ENCODE peak calls at places on chromosome 19, in eight cellular contexts. K is ovary; J is CD8-positive, alpha-beta memory T cell; Q is aorta; T is right cardiac atrium; C is prostate gland; U is A673; H is testis. E is an unnamed sample. For H3K9me3 and H3K4me1, the result is how much of the 10 kb centered on the place peaks cover.

GRCh38 chr19:861756-862528 is 2.5 kb downstream of the CFD start:
- DNase-seq in K (peak), J (peak), Q (peak), T (peak), C (no peak), U (peak), H (peak), E (peak)

GRCh38 chr19:45100797-45101196 is 7.8 kb downstream of the PPP1R37 start:
- DNase-seq in K (no peak), J (no peak), Q (no peak), T (no peak), C (no peak), U (no peak), H (no peak), E (no peak)

GRCh38 chr19:45906221-45906620 is 3.8 kb upstream of the MYPOP start:
- DNase-seq in K (no peak), J (no peak), Q (no peak), T (peak), C (no peak), U (no peak), H (no peak), E (no peak)

GRCh38 chr19:34134190-34135032 is 37.9 kb upstream of the LSM14A start:
- DNase-seq in K (peak), J (peak), Q (peak), T (peak), C (peak), U (peak), H (peak), E (peak)

GRCh38 chr19:21603431-21604153 is 98.2 kb downstream of the ZNF429 start:
- DNase-seq in K (no peak), J (no peak), Q (no peak), T (no peak), C (no peak), U (no peak), H (no peak), E (no peak)

GRCh38 chr19:47226426-47227346 is 4.3 kb downstream of the BBC3 start:
- DNase-seq in K (peak), J (peak), Q (peak), T (peak), C (no peak), U (no peak), H (peak), E (peak)

GRCh38 chr19:49542446-49542845 is 14.6 kb downstream of the RCN3 start:
- DNase-seq in K (no peak), J (no peak), Q (no peak), T (peak), C (no peak), U (no peak), H (no peak), E (no peak)

GRCh38 chr19:38210458-38210987 is 13.5 kb downstream of the DPF1 start:
- DNase-seq in K (peak), J (no peak), Q (peak), T (peak), C (no peak), U (peak), H (peak), E (peak)

GRCh38 chr19:48842744-48843162 is 6.5 kb upstream of the HSD17B14 start:
- DNase-seq in K (peak), J (peak), Q (no peak), T (no peak), C (peak), U (peak), H (peak), E (peak)

GRCh38 chr19:21022996-21023395 is 2.5 kb downstream of the ZNF430 start:
- DNase-seq in K (no peak), J (no peak), Q (no peak), T (no peak), C (no peak), U (peak), H (no peak), E (no peak)

GRCh38 chr19:12112701-12113100 is 27.4 kb downstream of the ZNF20 start:
- DNase-seq in K (no peak), J (no peak), Q (no peak), T (no peak), C (no peak), U (no peak), H (no peak), E (no peak)

GRCh38 chr19:907183-907853 is 5.7 kb downstream of the R3HDM4 start:
- DNase-seq in K (no peak), J (no peak), Q (no peak), T (no peak), C (no peak), U (no peak), H (no peak), E (no peak)

GRCh38 chr19:52397310-52398090 is at the start of gene ZNF528:
- DNase-seq in K (peak), J (peak), Q (peak), T (peak), C (peak), U (peak), H (peak), E (peak)

GRCh38 chr19:40584007-40584406 is 7.3 kb downstream of the SHKBP1 start:
- DNase-seq in K (no peak), J (no peak), Q (no peak), T (no peak), C (no peak), U (no peak), H (no peak), E (no peak)

GRCh38 chr19:52269338-52270261 is at the start of gene ZNF766:
- DNase-seq in K (peak), J (peak), Q (peak), T (peak), C (peak), U (peak), H (peak), E (peak)

GRCh38 chr19:13127051-13127450 is 9.0 kb downstream of the NACC1 start:
- DNase-seq in K (no peak), J (no peak), Q (no peak), T (no peak), C (no peak), U (no peak), H (no peak), E (no peak)

GRCh38 chr19:1580382-1580781 is 12.3 kb upstream of the MEX3D start:
- DNase-seq in K (no peak), J (no peak), Q (no peak), T (no peak), C (no peak), U (no peak), H (no peak), E (no peak)

GRCh38 chr19:46863818-46864629 is 3.2 kb downstream of the ARHGAP35 start:
- DNase-seq in K (no peak), J (no peak), Q (no peak), T (no peak), C (peak), U (peak), H (peak), E (peak)

GRCh38 chr19:44571830-44572661 is 41.3 kb upstream of the IGSF23 start:
- DNase-seq in K (no peak), J (no peak), Q (no peak), T (no peak), C (no peak), U (no peak), H (no peak), E (no peak)

GRCh38 chr19:29952646-29953045 is 10.6 kb downstream of the URI1 start:
- DNase-seq in K (no peak), J (no peak), Q (no peak), T (no peak), C (no peak), U (no peak), H (no peak), E (no peak)

GRCh38 chr19:29171525-29171924 is 41.4 kb downstream of the UQCRFS1 start:
- DNase-seq in K (no peak), J (no peak), Q (no peak), T (no peak), C (no peak), U (no peak), H (no peak), E (no peak)

GRCh38 chr19:39246951-39247669 is 1.5 kb downstream of the IFNL4 start:
- DNase-seq in K (no peak), J (no peak), Q (no peak), T (peak), C (no peak), U (peak), H (peak), E (no peak)

GRCh38 chr19:2982983-2983350 is 5.6 kb downstream of the TLE6 start:
- DNase-seq in K (peak), J (no peak), Q (peak), T (peak), C (peak), U (peak), H (peak), E (peak)

GRCh38 chr19:46482645-46483044 is 11.3 kb upstream of the PNMA8A start:
- DNase-seq in K (no peak), J (no peak), Q (no peak), T (no peak), C (no peak), U (no peak), H (no peak), E (no peak)

GRCh38 chr19:55398200-55398947 is 9.2 kb downstream of the UBE2S start:
- DNase-seq in K (no peak), J (no peak), Q (no peak), T (peak), C (no peak), U (no peak), H (no peak), E (no peak)

GRCh38 chr19:17073869-17074627 is 1.2 kb downstream of the HAUS8 start:
- DNase-seq in K (no peak), J (peak), Q (no peak), T (peak), C (no peak), U (no peak), H (no peak), E (peak)

GRCh38 chr19:46622118-46622446 is 2.8 kb downstream of the PTGIR start:
- DNase-seq in K (no peak), J (no peak), Q (peak), T (no peak), C (no peak), U (no peak), H (no peak), E (no peak)

GRCh38 chr19:38389101-38389925 is 816 bp downstream of the SPRED3 start:
- DNase-seq in K (peak), J (no peak), Q (peak), T (peak), C (no peak), U (peak), H (peak), E (peak)

GRCh38 chr19:38650911-38651584 is 3.6 kb downstream of the ACTN4 start:
- DNase-seq in K (no peak), J (no peak), Q (no peak), T (peak), C (no peak), U (no peak), H (no peak), E (no peak)

GRCh38 chr19:38183227-38183914 is 40.7 kb downstream of the DPF1 start:
- DNase-seq in K (peak), J (no peak), Q (no peak), T (peak), C (no peak), U (peak), H (peak), E (no peak)

GRCh38 chr19:53463263-53463662 is 4.3 kb upstream of the ZNF813 start:
- DNase-seq in K (peak), J (no peak), Q (peak), T (peak), C (no peak), U (peak), H (peak), E (peak)

GRCh38 chr19:54189020-54189667 is at the start of gene MBOAT7:
- DNase-seq in K (no peak), J (no peak), Q (no peak), T (no peak), C (no peak), U (no peak), H (no peak), E (no peak)

GRCh38 chr19:16369664-16370576 is 45.3 kb downstream of the KLF2 start:
- DNase-seq in K (no peak), J (peak), Q (peak), T (no peak), C (no peak), U (no peak), H (no peak), E (no peak)

GRCh38 chr19:5107432-5108122 is 138.7 kb downstream of the KDM4B start:
- DNase-seq in K (no peak), J (no peak), Q (no peak), T (peak), C (no peak), U (no peak), H (no peak), E (no peak)

GRCh38 chr19:2455481-2456300 is 1.1 kb downstream of the LMNB2 start:
- DNase-seq in K (peak), J (peak), Q (peak), T (peak), C (no peak), U (peak), H (peak), E (peak)

GRCh38 chr19:2494084-2494446 is 18.1 kb downstream of the GADD45B start:
- DNase-seq in K (no peak), J (no peak), Q (no peak), T (peak), C (no peak), U (peak), H (no peak), E (no peak)

GRCh38 chr19:3656747-3657394 is 30.3 kb upstream of the CACTIN start:
- DNase-seq in K (no peak), J (no peak), Q (no peak), T (no peak), C (no peak), U (no peak), H (no peak), E (no peak)

GRCh38 chr19:43534811-43535761 is 2.1 kb downstream of the ZNF575 start:
- DNase-seq in K (peak), J (no peak), Q (peak), T (peak), C (peak), U (peak), H (peak), E (no peak)

GRCh38 chr19:48102870-48103751 is 7.5 kb downstream of the PLA2G4C start:
- DNase-seq in K (no peak), J (peak), Q (no peak), T (no peak), C (peak), U (peak), H (peak), E (peak)

GRCh38 chr19:18522124-18522861 is 423 bp upstream of the ELL start:
- DNase-seq in K (peak), J (peak), Q (peak), T (peak), C (peak), U (peak), H (peak), E (peak)

GRCh38 chr19:18523841-18524240 is 2.0 kb upstream of the ELL start:
- DNase-seq in K (no peak), J (no peak), Q (no peak), T (no peak), C (no peak), U (no peak), H (no peak), E (no peak)

GRCh38 chr19:18519962-18520847 is 1.7 kb downstream of the ELL start:
- DNase-seq in K (peak), J (peak), Q (peak), T (peak), C (peak), U (peak), H (peak), E (peak)

GRCh38 chr19:18520848-18521691 is 800 bp downstream of the ELL start:
- DNase-seq in K (peak), J (no peak), Q (peak), T (peak), C (no peak), U (no peak), H (no peak), E (no peak)

DNA sequence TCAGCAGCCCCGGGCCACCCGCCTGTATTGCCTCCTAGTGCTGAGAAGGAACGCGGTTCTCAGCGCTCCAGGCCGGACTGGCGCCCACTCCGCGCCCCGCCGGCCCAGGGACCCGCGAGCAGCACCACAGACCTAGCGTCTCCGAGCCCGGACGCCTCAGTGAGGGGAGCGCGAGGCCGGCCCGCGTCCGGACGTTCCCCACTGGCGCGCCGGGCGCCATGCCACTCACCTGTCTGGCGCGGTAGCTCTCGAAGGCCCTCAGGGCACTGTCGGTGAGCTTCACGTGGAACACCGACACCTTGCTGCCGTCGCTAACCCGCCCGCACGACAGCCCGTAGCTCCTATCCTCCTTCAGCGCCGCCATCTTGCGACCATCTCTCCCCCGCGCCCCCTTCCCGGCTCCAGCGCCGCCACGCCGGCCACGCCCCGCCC is at the start of gene ELL:
- DNase-seq in K (no peak), J (no peak), Q (no peak), T (no peak), C (no peak), U (no peak), H (no peak), E (no peak)
- H3K9me3 ChIP-seq in K (under half), J (under half), Q (under half), T (under half), C (under half), U (under half), H (under half), E (under half)

DNA sequence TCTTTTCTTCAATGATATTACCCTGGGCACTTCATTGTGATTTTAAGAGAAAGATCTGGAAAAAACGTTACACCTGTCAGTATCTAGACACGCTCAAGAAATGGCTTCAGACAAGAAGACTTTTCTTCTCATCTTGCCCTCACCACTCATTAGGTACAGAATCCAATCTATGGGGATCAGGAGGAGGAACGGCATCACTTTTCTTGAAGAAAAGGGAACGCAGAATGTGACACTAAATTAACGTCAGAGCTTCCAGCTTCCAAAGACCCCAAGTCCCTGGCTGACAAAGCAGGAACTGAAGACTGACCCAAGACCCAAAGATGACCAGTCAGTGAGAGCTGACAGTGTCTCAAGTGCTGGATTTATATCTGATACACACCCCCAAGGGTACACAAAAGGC is 48.2 kb downstream of the BRD4 start:
- DNase-seq in K (no peak), J (no peak), Q (no peak), T (no peak), C (no peak), U (no peak), H (no peak), E (no peak)
- H3K27ac ChIP-seq in K (no peak), J (no peak), Q (no peak), T (peak), C (no peak), U (peak), H (no peak), E (no peak)

DNA sequence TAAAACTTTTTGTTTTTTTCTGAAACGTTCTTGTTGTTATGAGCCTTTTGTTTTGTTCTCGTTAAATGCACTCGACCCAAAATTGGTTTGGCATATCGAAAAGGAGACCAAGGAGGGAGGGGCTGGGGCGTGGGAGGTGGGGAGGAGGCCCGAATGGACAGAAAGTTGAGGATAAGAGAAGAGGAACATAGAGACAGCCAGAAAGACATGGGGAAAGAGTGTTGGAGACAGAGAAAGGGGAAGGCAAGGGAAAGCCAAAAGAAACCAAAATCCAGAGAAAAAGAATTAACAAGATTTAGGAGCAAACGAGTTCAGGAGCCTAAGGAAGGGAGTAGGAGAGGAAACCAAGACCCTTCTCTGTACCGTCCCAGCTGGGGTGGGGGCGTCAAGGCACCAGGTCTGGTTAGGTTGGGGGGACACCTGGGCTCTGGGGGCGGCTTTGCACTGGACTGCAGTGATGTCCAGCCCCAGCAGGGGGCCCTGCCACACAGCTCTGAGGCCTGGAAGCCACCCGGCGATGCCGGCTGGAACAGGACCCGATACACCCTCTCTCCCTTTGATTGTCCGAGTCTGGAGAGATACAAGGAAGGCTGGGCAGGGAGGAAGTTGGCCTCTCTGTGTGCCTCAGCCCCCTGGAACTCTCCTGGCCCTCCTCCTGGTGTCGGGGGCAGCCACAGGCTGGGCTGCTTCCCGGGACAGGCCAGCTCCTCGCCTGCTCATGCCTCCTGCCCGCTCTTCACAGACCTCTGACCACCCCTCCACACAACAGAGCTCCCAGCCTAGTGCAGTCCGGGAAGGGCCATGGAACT is 11.6 kb upstream of the ASF1B start:
- DNase-seq in K (peak), J (peak), Q (peak), T (peak), C (peak), U (peak), H (peak), E (peak)
- H3K4me1 ChIP-seq in K (under half), J (under half), Q (under half), T (under half), C (under half), U (under half), H (under half), E (under half)

DNA sequence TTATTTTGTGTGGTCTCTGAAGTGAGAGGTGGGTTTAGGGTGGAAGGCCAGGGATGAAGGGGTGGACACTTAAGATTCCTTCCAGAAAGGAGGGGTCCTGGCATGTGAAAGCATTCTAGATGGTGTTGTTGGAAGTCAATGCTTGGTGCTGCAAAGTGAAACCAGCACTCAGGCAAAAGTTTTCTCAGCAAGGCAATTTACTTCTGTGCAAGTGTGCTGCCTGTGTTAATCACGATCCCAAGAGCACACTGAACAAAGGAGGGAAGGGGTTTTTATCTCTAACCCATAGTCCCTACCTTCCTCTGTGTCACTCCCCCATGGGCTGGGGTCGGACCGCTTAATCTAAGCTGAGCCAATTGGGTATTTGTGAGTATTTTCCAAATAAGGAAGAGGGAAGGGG is 1.3 kb downstream of the ZNF134 start:
- DNase-seq in K (no peak), J (no peak), Q (no peak), T (no peak), C (no peak), U (no peak), H (no peak), E (no peak)
- H3K9me3 ChIP-seq in K (half or more), J (half or more), Q (under half), T (under half), C (under half), U (half or more), H (under half), E (under half)

GRCh38 chr19:6264077-6264445 is 15.7 kb downstream of the MLLT1 start:
- DNase-seq in K (no peak), J (no peak), Q (no peak), T (no peak), C (no peak), U (peak), H (no peak), E (no peak)

GRCh38 chr19:6264803-6265202 is 15.0 kb downstream of the MLLT1 start:
- DNase-seq in K (no peak), J (no peak), Q (no peak), T (no peak), C (no peak), U (no peak), H (no peak), E (no peak)

GRCh38 chr19:6261883-6262282 is 17.9 kb downstream of the MLLT1 start:
- DNase-seq in K (no peak), J (no peak), Q (no peak), T (peak), C (no peak), U (no peak), H (no peak), E (no peak)

GRCh38 chr19:6262519-6262918 is 17.3 kb downstream of the MLLT1 start:
- DNase-seq in K (no peak), J (no peak), Q (no peak), T (no peak), C (no peak), U (no peak), H (no peak), E (no peak)

GRCh38 chr19:6263306-6264076 is 16.3 kb downstream of the MLLT1 start:
- DNase-seq in K (no peak), J (no peak), Q (no peak), T (no peak), C (no peak), U (no peak), H (no peak), E (no peak)
- H3K27ac ChIP-seq in K (no peak), J (no peak), Q (no peak), T (no peak), C (peak), U (peak), H (no peak), E (no peak)

E was measured in SJCRH30.